ENCODE peak calls at places on chromosomes 16 and 17, in seven cellular contexts. E is A673, Y is H7, U is thoracic aorta, O is spleen, J is esophagus muscularis mucosa, L is neuronal stem cell. C is an unnamed sample. For H3K36me3, the result is how much of the 10 kb centered on the place peaks cover.

GRCh38 chr16:11665071-11665491 is 3.2 kb upstream of the SNN start:
- DNase-seq in E (no peak), Y (peak), U (no peak), O (peak), J (no peak), L (no peak), C (no peak)

GRCh38 chr16:78973041-78973440 is 627.5 kb downstream of the MAF start:
- DNase-seq in E (no peak), Y (no peak), U (no peak), O (no peak), J (no peak), L (no peak), C (no peak)

GRCh38 chr16:89360760-89361435 is 129.5 kb downstream of the ANKRD11 start:
- DNase-seq in E (no peak), Y (peak), U (no peak), O (peak), J (no peak), L (no peak), C (no peak)

GRCh38 chr17:43467981-43468541 is 15.7 kb upstream of the DHX8 start:
- DNase-seq in E (no peak), Y (no peak), U (no peak), O (no peak), J (no peak), L (no peak), C (no peak)

GRCh38 chr17:58367462-58367861 is 15.5 kb upstream of the SUPT4H1 start:
- DNase-seq in E (no peak), Y (no peak), U (no peak), O (no peak), J (no peak), L (no peak), C (no peak)

GRCh38 chr16:17529982-17530760 is 59.4 kb upstream of the XYLT1 start:
- DNase-seq in E (no peak), Y (no peak), U (no peak), O (peak), J (no peak), L (no peak), C (no peak)

GRCh38 chr17:5838661-5839300 is 231.4 kb upstream of the WSCD1 start:
- DNase-seq in E (no peak), Y (peak), U (no peak), O (no peak), J (peak), L (no peak), C (no peak)

GRCh38 chr16:15775209-15775608 is 81.6 kb downstream of the MYH11 start:
- DNase-seq in E (peak), Y (peak), U (no peak), O (no peak), J (no peak), L (no peak), C (no peak)

GRCh38 chr17:4476512-4477070 is 22.1 kb upstream of the SPNS2 start:
- DNase-seq in E (no peak), Y (peak), U (no peak), O (no peak), J (no peak), L (no peak), C (peak)

GRCh38 chr17:63760771-63761539 is 12.4 kb downstream of the CCDC47 start:
- DNase-seq in E (no peak), Y (no peak), U (no peak), O (no peak), J (no peak), L (no peak), C (no peak)

GRCh38 chr16:86074651-86075487 is 175.9 kb downstream of the IRF8 start:
- DNase-seq in E (no peak), Y (peak), U (no peak), O (peak), J (no peak), L (peak), C (no peak)

GRCh38 chr16:75234856-75235696 is 16.3 kb downstream of the CTRB1 start:
- DNase-seq in E (no peak), Y (peak), U (no peak), O (peak), J (no peak), L (no peak), C (peak)

GRCh38 chr16:75231570-75231969 is 12.8 kb downstream of the CTRB1 start:
- DNase-seq in E (no peak), Y (no peak), U (no peak), O (no peak), J (no peak), L (no peak), C (no peak)

GRCh38 chr16:75235721-75236193 is 15.7 kb downstream of the BCAR1 start:
- DNase-seq in E (no peak), Y (no peak), U (no peak), O (peak), J (no peak), L (no peak), C (no peak)

GRCh38 chr16:75236232-75236631 is 15.2 kb downstream of the BCAR1 start:
- DNase-seq in E (no peak), Y (no peak), U (no peak), O (no peak), J (no peak), L (no peak), C (no peak)

DNA sequence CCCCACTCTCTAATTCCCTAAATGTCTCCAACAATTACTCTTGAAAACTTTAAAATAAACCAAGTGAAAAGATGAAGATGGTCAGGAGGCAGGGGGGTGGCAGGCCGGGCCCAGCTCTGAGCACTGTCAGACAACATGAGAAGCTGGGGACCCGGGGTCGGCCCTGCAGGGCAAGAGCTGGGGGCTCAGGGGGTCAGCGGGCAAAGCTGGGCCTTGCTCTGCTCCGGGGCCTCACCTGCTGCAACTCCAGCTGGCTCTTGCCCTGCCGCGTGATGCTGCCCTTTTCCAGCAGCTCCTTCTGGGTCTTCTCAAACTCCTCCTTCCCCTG is 14.8 kb downstream of the CTRB1 start:
- DNase-seq in E (no peak), Y (no peak), U (no peak), O (no peak), J (no peak), L (no peak), C (no peak)
- H3K36me3 ChIP-seq in E (under half), Y (under half), U (under half), O (half or more), J (half or more), L (half or more), C (under half)

GRCh38 chr17:7260601-7261376 is 1.5 kb downstream of the CLDN7 start:
- DNase-seq in E (no peak), Y (peak), U (no peak), O (peak), J (no peak), L (no peak), C (peak)
- H3K4me3 ChIP-seq in E (no peak), Y (peak), U (peak), O (peak), J (peak), L (peak), C (peak)

DNA sequence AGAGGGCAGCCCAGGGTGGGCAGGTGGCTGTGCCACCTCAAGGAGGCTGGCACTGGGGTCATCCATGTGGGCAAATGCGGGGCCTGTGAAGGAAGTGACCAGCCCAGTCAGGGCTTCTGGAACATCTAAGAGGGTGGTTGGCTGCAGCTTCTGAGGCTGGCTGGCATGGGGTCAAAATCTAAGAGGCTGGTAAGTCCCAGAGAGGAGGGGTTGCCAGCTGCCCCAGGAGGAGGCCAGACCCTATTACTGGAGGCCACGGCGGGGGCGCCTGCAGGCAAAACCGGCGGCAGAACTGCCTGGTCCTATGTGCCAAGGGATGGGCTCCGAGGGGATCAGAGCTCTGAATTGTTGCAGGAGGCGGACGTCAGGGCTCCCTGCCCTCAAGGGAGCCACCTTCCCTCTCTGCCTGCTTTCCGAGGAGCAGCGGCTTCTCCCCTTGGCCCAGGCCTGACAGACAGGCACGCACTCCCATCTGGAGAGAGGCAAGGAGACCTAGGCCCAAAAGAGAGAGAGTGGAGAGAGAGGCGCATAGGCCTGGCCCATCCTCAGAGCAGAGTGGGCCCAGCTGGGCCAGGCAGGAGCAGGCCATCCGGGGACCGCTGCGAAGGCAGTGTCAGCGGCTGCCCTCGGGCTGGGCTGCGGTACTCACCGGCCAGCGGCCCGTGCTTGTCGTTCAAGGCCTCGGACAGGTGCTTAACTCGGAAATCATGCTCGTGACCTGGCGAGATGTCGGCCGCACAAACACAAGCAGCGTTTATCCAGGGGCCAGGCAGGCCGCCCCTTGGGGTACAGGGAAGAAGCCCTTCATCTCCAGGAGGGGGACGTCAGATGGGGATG is 10.9 kb downstream of the ZACN start:
- DNase-seq in E (no peak), Y (peak), U (no peak), O (no peak), J (no peak), L (no peak), C (no peak)
- H3K36me3 ChIP-seq in E (under half), Y (under half), U (half or more), O (half or more), J (half or more), L (half or more), C (half or more)

GRCh38 chr16:51113254-51114125 is 37.6 kb downstream of the SALL1 start:
- DNase-seq in E (no peak), Y (peak), U (no peak), O (no peak), J (no peak), L (peak), C (no peak)
- H3K4me3 ChIP-seq in E (peak), Y (peak), U (no peak), O (no peak), J (no peak), L (no peak), C (no peak)

DNA sequence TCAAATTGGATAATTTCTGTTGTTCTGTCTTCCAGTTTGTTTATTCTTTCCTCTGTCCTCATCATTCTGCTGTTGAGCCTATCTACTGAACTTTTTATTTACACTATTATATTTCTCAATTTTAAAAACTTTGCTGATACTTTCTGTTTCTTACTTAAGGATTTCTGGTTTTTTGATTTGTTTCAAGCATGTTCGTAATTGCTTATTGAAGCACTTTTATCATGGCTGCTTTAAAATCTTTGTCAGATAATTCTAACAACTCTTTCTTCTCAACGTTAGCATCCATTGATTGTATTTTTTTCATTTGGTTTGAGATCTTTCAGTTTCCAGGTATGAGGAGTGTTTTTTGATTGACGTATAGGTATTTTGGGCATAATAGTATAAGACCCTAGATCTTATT is 116.9 kb downstream of the PHKB start:
- DNase-seq in E (no peak), Y (no peak), U (no peak), O (no peak), J (no peak), L (no peak), C (no peak)
- H3K36me3 ChIP-seq in E (under half), Y (under half), U (under half), O (under half), J (under half), L (under half), C (under half)

GRCh38 chr17:56532926-56533325 is 60.6 kb upstream of the NOG start:
- DNase-seq in E (no peak), Y (no peak), U (no peak), O (no peak), J (no peak), L (no peak), C (no peak)
- H3K4me3 ChIP-seq in E (no peak), Y (no peak), U (no peak), O (no peak), J (no peak), L (no peak), C (no peak)

GRCh38 chr17:28346199-28346580 is 10.6 kb downstream of the TNFAIP1 start:
- DNase-seq in E (no peak), Y (peak), U (no peak), O (no peak), J (no peak), L (no peak), C (no peak)

GRCh38 chr17:28345420-28346198 is 10.0 kb downstream of the TNFAIP1 start:
- DNase-seq in E (no peak), Y (no peak), U (no peak), O (no peak), J (no peak), L (no peak), C (no peak)

GRCh38 chr17:28348979-28349378 is 8.3 kb downstream of the POLDIP2 start:
- DNase-seq in E (no peak), Y (no peak), U (no peak), O (no peak), J (no peak), L (no peak), C (no peak)

GRCh38 chr17:28347261-28347891 is 10.0 kb downstream of the POLDIP2 start:
- DNase-seq in E (no peak), Y (no peak), U (no peak), O (peak), J (no peak), L (no peak), C (no peak)

GRCh38 chr17:28346746-28347246 is 10.5 kb downstream of the POLDIP2 start:
- DNase-seq in E (no peak), Y (peak), U (no peak), O (no peak), J (no peak), L (no peak), C (no peak)
- H3K36me3 ChIP-seq in E (half or more), Y (under half), U (under half), O (half or more), J (half or more), L (half or more), C (half or more)